ENCODE peak calls at places on chromosomes 16 and 17, in four cellular contexts. A, M, W and R are unnamed samples.

GRCh38 chr17:31859487-31860008 is 504 bp upstream of the COPRS start:
- DNase-seq in M (no peak), A (no peak), W (no peak), R (no peak)

GRCh38 chr17:74526681-74527080 is 4.6 kb downstream of the CD300LB start:
- DNase-seq in M (no peak), A (no peak), W (no peak), R (no peak)

GRCh38 chr17:7613769-7614421 is 802 bp downstream of the FXR2 start:
- DNase-seq in A (no peak), M (no peak), W (peak), R (no peak)

GRCh38 chr17:77127735-77128361 is 12.9 kb upstream of the SEC14L1 start:
- DNase-seq in M (peak), A (no peak), W (peak), R (peak)

GRCh38 chr16:83402969-83403368 is 404.8 kb upstream of the HSBP1 start:
- DNase-seq in A (no peak), W (peak), M (no peak), R (no peak)

GRCh38 chr17:55122114-55122513 is 142.6 kb upstream of the HLF start:
- DNase-seq in M (no peak), A (no peak), W (no peak), R (no peak)

GRCh38 chr17:31538080-31538762 is 146.7 kb downstream of the RAB11FIP4 start:
- DNase-seq in W (no peak), A (no peak), M (no peak), R (no peak)

GRCh38 chr17:49364119-49364518 is 2.1 kb upstream of the ZNF652 start:
- DNase-seq in W (no peak), M (no peak), A (no peak), R (no peak)

GRCh38 chr16:23064642-23065041 is 84.6 kb downstream of the USP31 start:
- DNase-seq in W (no peak), A (no peak), M (no peak), R (no peak)

GRCh38 chr16:60414617-60415016 is 1621.6 kb downstream of the CDH8 start:
- DNase-seq in M (no peak), A (no peak), W (no peak), R (no peak)

GRCh38 chr17:82897514-82898249 is 57.9 kb upstream of the ZNF750 start:
- DNase-seq in A (no peak), M (no peak), W (no peak), R (no peak)

GRCh38 chr17:42560246-42560645 is 1.7 kb upstream of the COASY start:
- DNase-seq in A (no peak), M (no peak), W (no peak), R (no peak)